ENCODE peak calls at places on chromosomes 3 and 15, in six cellular contexts. One of them, this sample, is unnamed.

GRCh38 chr3:158573714-158574113 is 2.7 kb downstream of the MLF1 start:
- DNase-seq in choroid plexus epithelial cell: peak; percentile 15
- DNase-seq in right atrium auricular region: no peak
- DNase-seq in AG04450: no peak
- DNase-seq in endodermal cell: peak; percentile 57
- DNase-seq in cardiac fibroblast: no peak
- DNase-seq in this sample: no peak

GRCh38 chr3:169628567-169628966 is 34.9 kb downstream of the MECOM start:
- DNase-seq in endodermal cell: no peak
- DNase-seq in choroid plexus epithelial cell: no peak
- DNase-seq in right atrium auricular region: no peak
- DNase-seq in cardiac fibroblast: no peak
- DNase-seq in AG04450: no peak
- DNase-seq in this sample: no peak

GRCh38 chr15:63094495-63094931 is 27.1 kb upstream of the LACTB start:
- DNase-seq in cardiac fibroblast: peak; percentile 43
- DNase-seq in AG04450: peak; percentile 58
- DNase-seq in right atrium auricular region: no peak
- DNase-seq in endodermal cell: no peak
- DNase-seq in choroid plexus epithelial cell: peak; percentile 84
- DNase-seq in this sample: no peak

GRCh38 chr15:74196175-74196574 is 6.4 kb downstream of the STRA6 start:
- DNase-seq in right atrium auricular region: peak; percentile 76
- DNase-seq in choroid plexus epithelial cell: peak; percentile 88
- DNase-seq in cardiac fibroblast: peak; percentile 97
- DNase-seq in AG04450: peak; percentile 72
- DNase-seq in endodermal cell: no peak
- DNase-seq in this sample: peak; percentile 71

GRCh38 chr3:160869825-160870224 is 113.8 kb downstream of the PPM1L start:
- DNase-seq in AG04450: no peak
- DNase-seq in right atrium auricular region: no peak
- DNase-seq in endodermal cell: no peak
- DNase-seq in cardiac fibroblast: peak; percentile 3
- DNase-seq in choroid plexus epithelial cell: peak; percentile 2
- DNase-seq in this sample: no peak

GRCh38 chr3:127820871-127821853 is 1.2 kb downstream of the MGLL start:
- DNase-seq in cardiac fibroblast: no peak
- DNase-seq in AG04450: no peak
- DNase-seq in right atrium auricular region: no peak
- DNase-seq in choroid plexus epithelial cell: peak; percentile 26
- DNase-seq in endodermal cell: peak; percentile 37
- DNase-seq in this sample: no peak

GRCh38 chr15:59052915-59053407 is 52.0 kb upstream of the CCNB2 start:
- DNase-seq in endodermal cell: no peak
- DNase-seq in cardiac fibroblast: no peak
- DNase-seq in right atrium auricular region: no peak
- DNase-seq in choroid plexus epithelial cell: no peak
- DNase-seq in AG04450: no peak
- DNase-seq in this sample: no peak

GRCh38 chr3:57803647-57804081 is 47.6 kb downstream of the SLMAP start:
- DNase-seq in cardiac fibroblast: peak; percentile 89
- DNase-seq in right atrium auricular region: no peak
- DNase-seq in choroid plexus epithelial cell: peak; percentile 89
- DNase-seq in endodermal cell: peak; percentile 56
- DNase-seq in AG04450: peak; percentile 78
- DNase-seq in this sample: peak; percentile 86

GRCh38 chr3:117600666-117601065 is 891.1 kb downstream of the TUSC7 start:
- DNase-seq in cardiac fibroblast: no peak
- DNase-seq in AG04450: no peak
- DNase-seq in choroid plexus epithelial cell: no peak
- DNase-seq in endodermal cell: no peak
- DNase-seq in right atrium auricular region: no peak
- DNase-seq in this sample: no peak

GRCh38 chr3:56672-57071 is 139.9 kb upstream of the CHL1 start:
- DNase-seq in choroid plexus epithelial cell: no peak
- DNase-seq in endodermal cell: no peak
- DNase-seq in AG04450: no peak
- DNase-seq in cardiac fibroblast: no peak
- DNase-seq in right atrium auricular region: no peak
- DNase-seq in this sample: no peak

GRCh38 chr3:97864-98263 is 98.7 kb upstream of the CHL1 start:
- DNase-seq in choroid plexus epithelial cell: no peak
- DNase-seq in endodermal cell: no peak
- DNase-seq in cardiac fibroblast: no peak
- DNase-seq in right atrium auricular region: no peak
- DNase-seq in AG04450: no peak
- DNase-seq in this sample: no peak

GRCh38 chr3:181329024-181329423 is 339.5 kb upstream of the DNAJC19 start:
- DNase-seq in choroid plexus epithelial cell: no peak
- DNase-seq in AG04450: no peak
- DNase-seq in right atrium auricular region: no peak
- DNase-seq in endodermal cell: no peak
- DNase-seq in cardiac fibroblast: no peak
- DNase-seq in this sample: no peak

GRCh38 chr3:2377281-2377680 is 278.6 kb downstream of the CNTN4 start:
- DNase-seq in right atrium auricular region: no peak
- DNase-seq in choroid plexus epithelial cell: no peak
- DNase-seq in endodermal cell: no peak
- DNase-seq in AG04450: no peak
- DNase-seq in cardiac fibroblast: no peak
- DNase-seq in this sample: no peak

GRCh38 chr15:63232943-63233342 is 43.5 kb downstream of the RAB8B start:
- DNase-seq in choroid plexus epithelial cell: peak; percentile 77
- DNase-seq in cardiac fibroblast: peak; percentile 64
- DNase-seq in right atrium auricular region: no peak
- DNase-seq in endodermal cell: no peak
- DNase-seq in AG04450: no peak
- DNase-seq in this sample: no peak

GRCh38 chr3:175704366-175705041 is 845.4 kb downstream of the NAALADL2 start:
- DNase-seq in right atrium auricular region: no peak
- DNase-seq in cardiac fibroblast: no peak
- DNase-seq in choroid plexus epithelial cell: no peak
- DNase-seq in endodermal cell: no peak
- DNase-seq in AG04450: no peak
- DNase-seq in this sample: no peak

GRCh38 chr3:73707772-73708171 is 83.0 kb upstream of the PDZRN3 start:
- DNase-seq in endodermal cell: no peak
- DNase-seq in choroid plexus epithelial cell: peak; percentile 68
- DNase-seq in right atrium auricular region: no peak
- DNase-seq in AG04450: peak; percentile 6
- DNase-seq in cardiac fibroblast: peak; percentile 49
- DNase-seq in this sample: no peak

GRCh38 chr3:194607592-194608386 is 25.4 kb downstream of the TMEM44 start:
- DNase-seq in AG04450: no peak
- DNase-seq in endodermal cell: no peak
- DNase-seq in right atrium auricular region: no peak
- DNase-seq in choroid plexus epithelial cell: no peak
- DNase-seq in cardiac fibroblast: no peak
- DNase-seq in this sample: no peak

GRCh38 chr3:112092439-112093179 is 6.4 kb downstream of the C3orf52 start:
- DNase-seq in AG04450: no peak
- DNase-seq in right atrium auricular region: no peak
- DNase-seq in choroid plexus epithelial cell: peak; percentile 59
- DNase-seq in cardiac fibroblast: peak; percentile 80
- DNase-seq in endodermal cell: no peak
- DNase-seq in this sample: no peak

GRCh38 chr3:195069501-195070251 is 201.3 kb downstream of the XXYLT1 start:
- DNase-seq in endodermal cell: no peak
- DNase-seq in right atrium auricular region: no peak
- DNase-seq in choroid plexus epithelial cell: no peak
- DNase-seq in cardiac fibroblast: no peak
- DNase-seq in AG04450: no peak
- DNase-seq in this sample: no peak

GRCh38 chr3:89521328-89521727 is 413.9 kb downstream of the EPHA3 start:
- DNase-seq in endodermal cell: no peak
- DNase-seq in AG04450: no peak
- DNase-seq in choroid plexus epithelial cell: peak; percentile 58
- DNase-seq in right atrium auricular region: no peak
- DNase-seq in cardiac fibroblast: peak; percentile 83
- DNase-seq in this sample: no peak

GRCh38 chr3:124634210-124635168 is 95.8 kb upstream of the UMPS start:
- DNase-seq in right atrium auricular region: no peak
- DNase-seq in endodermal cell: peak; percentile 63
- DNase-seq in AG04450: no peak
- DNase-seq in choroid plexus epithelial cell: no peak
- DNase-seq in cardiac fibroblast: no peak
- DNase-seq in this sample: no peak

GRCh38 chr3:31448035-31448881 is 84.5 kb upstream of the STT3B start:
- DNase-seq in choroid plexus epithelial cell: peak; percentile 64
- DNase-seq in right atrium auricular region: no peak
- DNase-seq in cardiac fibroblast: peak; percentile 47
- DNase-seq in AG04450: no peak
- DNase-seq in endodermal cell: peak; percentile 83
- DNase-seq in this sample: no peak

GRCh38 chr3:58176827-58177489 is 33.8 kb downstream of the DNASE1L3 start:
- DNase-seq in AG04450: no peak
- DNase-seq in cardiac fibroblast: no peak
- DNase-seq in right atrium auricular region: no peak
- DNase-seq in choroid plexus epithelial cell: no peak
- DNase-seq in endodermal cell: peak; percentile 64
- DNase-seq in this sample: no peak

GRCh38 chr3:29972594-29972993 is 633.8 kb upstream of the TGFBR2 start:
- DNase-seq in choroid plexus epithelial cell: peak; percentile 88
- DNase-seq in right atrium auricular region: no peak
- DNase-seq in endodermal cell: no peak
- DNase-seq in cardiac fibroblast: peak; percentile 93
- DNase-seq in AG04450: peak; percentile 8
- DNase-seq in this sample: peak; percentile 74

GRCh38 chr15:89430530-89431341 is 65.6 kb downstream of the RHCG start:
- DNase-seq in right atrium auricular region: peak; percentile 87
- DNase-seq in AG04450: peak; percentile 6
- DNase-seq in choroid plexus epithelial cell: peak; percentile 74
- DNase-seq in cardiac fibroblast: peak; percentile 72
- DNase-seq in endodermal cell: peak; percentile 98
- DNase-seq in this sample: peak; percentile 19

GRCh38 chr15:90871097-90871715 is 2.8 kb downstream of the FURIN start:
- DNase-seq in right atrium auricular region: no peak
- DNase-seq in choroid plexus epithelial cell: no peak
- DNase-seq in endodermal cell: peak; percentile 81
- DNase-seq in AG04450: no peak
- DNase-seq in cardiac fibroblast: peak; percentile 38
- DNase-seq in this sample: no peak

GRCh38 chr15:90870354-90871096 is 2.1 kb downstream of the FURIN start:
- DNase-seq in right atrium auricular region: no peak
- DNase-seq in choroid plexus epithelial cell: peak; percentile 30
- DNase-seq in AG04450: no peak
- DNase-seq in endodermal cell: peak; percentile 69
- DNase-seq in cardiac fibroblast: peak; percentile 48
- DNase-seq in this sample: no peak

GRCh38 chr15:90868261-90868689 is at the start of gene FURIN:
- DNase-seq in cardiac fibroblast: no peak
- DNase-seq in endodermal cell: no peak
- DNase-seq in AG04450: no peak
- DNase-seq in right atrium auricular region: no peak
- DNase-seq in choroid plexus epithelial cell: no peak
- DNase-seq in this sample: no peak

GRCh38 chr15:90869601-90870353 is 1.4 kb downstream of the FURIN start:
- DNase-seq in cardiac fibroblast: peak; percentile 94
- DNase-seq in choroid plexus epithelial cell: peak; percentile 81
- DNase-seq in AG04450: no peak
- DNase-seq in right atrium auricular region: peak; percentile 95
- DNase-seq in endodermal cell: peak; percentile 90
- DNase-seq in this sample: no peak

GRCh38 chr15:90869140-90869541 is 753 bp downstream of the FURIN start:
- DNase-seq in endodermal cell: peak; percentile 63
- DNase-seq in choroid plexus epithelial cell: no peak
- DNase-seq in cardiac fibroblast: no peak
- DNase-seq in right atrium auricular region: no peak
- DNase-seq in AG04450: no peak
- DNase-seq in this sample: no peak
- H3K4me3 ChIP-seq in endodermal cell: peak overlapping the region; percentile 79
- H3K4me3 ChIP-seq in choroid plexus epithelial cell: no peak overlapping the region
- H3K4me3 ChIP-seq in cardiac fibroblast: no peak overlapping the region
- H3K4me3 ChIP-seq in right atrium auricular region: no peak overlapping the region
- H3K4me3 ChIP-seq in AG04450: no peak overlapping the region
- H3K4me3 ChIP-seq in this sample: no peak overlapping the region

GRCh38 chr15:52805351-52806283 is 15.5 kb upstream of the ONECUT1 start:
- DNase-seq in cardiac fibroblast: no peak
- DNase-seq in choroid plexus epithelial cell: no peak
- DNase-seq in right atrium auricular region: no peak
- DNase-seq in endodermal cell: peak; percentile 84
- DNase-seq in AG04450: no peak
- DNase-seq in this sample: no peak
- TF ChIP-seq CTCF in cardiac fibroblast: peak; percentile 11
- TF ChIP-seq CTCF in choroid plexus epithelial cell: peak; percentile 6
- TF ChIP-seq CTCF in right atrium auricular region: no peak
- TF ChIP-seq CTCF in endodermal cell: peak; percentile 62
- TF ChIP-seq CTCF in AG04450: peak; percentile 7
- TF ChIP-seq CTCF in this sample: peak; percentile 22

DNA sequence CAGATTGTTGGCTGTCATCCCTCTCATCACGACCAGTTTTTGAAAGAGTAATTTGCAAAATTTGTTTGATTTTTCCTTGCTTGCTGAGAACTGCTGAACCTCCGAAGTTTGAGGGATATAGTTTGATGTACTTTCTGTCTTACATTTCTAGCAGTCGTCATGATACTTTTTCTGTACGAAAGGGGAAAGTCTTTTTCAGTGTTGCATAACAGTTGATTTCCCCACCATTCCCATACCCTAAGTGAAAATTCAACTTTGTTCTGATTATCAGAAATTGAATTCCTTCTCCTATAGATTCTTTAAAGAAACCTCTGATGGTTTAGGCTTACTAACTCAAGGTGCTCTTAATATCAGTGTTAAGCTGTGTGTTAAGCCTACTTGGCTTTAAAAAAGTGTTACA is 1.6 kb downstream of the PDE8A start:
- DNase-seq in endodermal cell: no peak
- DNase-seq in cardiac fibroblast: no peak
- DNase-seq in AG04450: no peak
- DNase-seq in choroid plexus epithelial cell: no peak
- DNase-seq in right atrium auricular region: no peak
- DNase-seq in this sample: no peak
- H3K4me3 ChIP-seq in endodermal cell: peak overlapping the region; percentile 63
- H3K4me3 ChIP-seq in cardiac fibroblast: peak overlapping the region; percentile 88
- H3K4me3 ChIP-seq in AG04450: peak overlapping the region; percentile 71
- H3K4me3 ChIP-seq in choroid plexus epithelial cell: peak overlapping the region; percentile 82
- H3K4me3 ChIP-seq in right atrium auricular region: peak overlapping the region; percentile 80
- H3K4me3 ChIP-seq in this sample: peak overlapping the region; percentile 73

DNA sequence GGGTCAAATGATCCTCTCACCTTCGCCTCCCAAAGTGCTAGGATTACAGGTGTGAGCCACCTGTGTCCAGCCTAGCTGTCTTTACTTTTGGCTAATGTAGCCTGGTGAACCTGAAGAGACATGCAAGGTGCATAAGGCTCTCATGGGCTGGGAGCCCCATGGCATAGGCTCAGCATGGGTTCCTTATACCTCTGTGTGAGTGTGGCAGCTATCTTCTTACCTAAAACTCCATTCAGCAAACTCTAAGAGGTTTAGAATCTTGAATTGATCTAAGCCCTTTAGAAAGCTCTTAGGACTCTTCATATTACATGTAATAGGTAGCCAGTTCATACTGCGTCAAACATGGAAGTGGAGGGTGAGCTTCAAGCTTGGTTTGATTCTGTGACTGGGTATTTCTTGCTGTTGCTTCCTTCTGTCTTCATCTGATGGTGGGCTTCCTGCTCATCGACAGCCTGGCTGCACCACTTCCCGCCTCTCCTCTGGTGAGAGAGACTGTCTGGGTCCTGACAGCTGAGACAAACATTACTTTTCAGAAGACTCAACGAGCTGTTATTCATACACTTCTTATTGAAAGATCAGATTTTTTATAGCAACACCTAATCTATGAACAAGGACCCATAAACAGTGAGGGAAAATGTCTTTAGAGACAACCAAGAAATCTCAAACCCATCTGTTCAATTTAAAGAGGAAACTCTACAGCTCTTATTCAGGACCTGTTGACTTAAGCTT is 19.3 kb upstream of the TKT start:
- DNase-seq in right atrium auricular region: no peak
- DNase-seq in choroid plexus epithelial cell: no peak
- DNase-seq in cardiac fibroblast: no peak
- DNase-seq in endodermal cell: peak; percentile 68
- DNase-seq in AG04450: no peak
- DNase-seq in this sample: no peak
- TF ChIP-seq CTCF in right atrium auricular region: no peak
- TF ChIP-seq CTCF in choroid plexus epithelial cell: no peak
- TF ChIP-seq CTCF in cardiac fibroblast: no peak
- TF ChIP-seq CTCF in endodermal cell: no peak
- TF ChIP-seq CTCF in AG04450: no peak
- TF ChIP-seq CTCF in this sample: no peak

This sample was measured in astrocyte of the cerebellum.